ENCODE peak calls at places on chromosomes 2 and 18, in nine cellular contexts. One of them, this sample, is unnamed.

GRCh38 chr2:73925853-73926492 is 707 bp upstream of the DGUOK start:
- DNase-seq in A549: no peak
- DNase-seq in K562: no peak
- DNase-seq in GM23338: peak
- DNase-seq in SK-N-SH: peak
- DNase-seq in HCT116: no peak
- DNase-seq in HepG2: no peak
- DNase-seq in GM12878: no peak
- DNase-seq in HL-60: no peak
- DNase-seq in this sample: no peak

GRCh38 chr2:219286436-219287115 is 7.4 kb downstream of the DNAJB2 start:
- DNase-seq in A549: no peak
- DNase-seq in K562: no peak
- DNase-seq in GM23338: peak
- DNase-seq in SK-N-SH: no peak
- DNase-seq in HCT116: no peak
- DNase-seq in HepG2: no peak
- DNase-seq in GM12878: no peak
- DNase-seq in HL-60: no peak
- DNase-seq in this sample: no peak

GRCh38 chr2:38740851-38741541 is 10.2 kb downstream of the SRSF7 start:
- DNase-seq in A549: peak
- DNase-seq in K562: peak
- DNase-seq in GM23338: peak
- DNase-seq in SK-N-SH: peak
- DNase-seq in HCT116: no peak
- DNase-seq in HepG2: peak
- DNase-seq in GM12878: no peak
- DNase-seq in HL-60: no peak
- DNase-seq in this sample: no peak

GRCh38 chr18:35282353-35282752 is 7.7 kb downstream of the ZSCAN30 start:
- DNase-seq in A549: no peak
- DNase-seq in K562: no peak
- DNase-seq in GM23338: no peak
- DNase-seq in SK-N-SH: no peak
- DNase-seq in HCT116: no peak
- DNase-seq in HepG2: peak
- DNase-seq in GM12878: no peak
- DNase-seq in HL-60: no peak
- DNase-seq in this sample: peak

GRCh38 chr2:231935815-231936214 is 9.6 kb upstream of the NPPC start:
- DNase-seq in A549: no peak
- DNase-seq in K562: no peak
- DNase-seq in GM23338: no peak
- DNase-seq in SK-N-SH: no peak
- DNase-seq in HCT116: no peak
- DNase-seq in HepG2: no peak
- DNase-seq in GM12878: no peak
- DNase-seq in HL-60: no peak
- DNase-seq in this sample: no peak

GRCh38 chr2:70099270-70099669 is 12.0 kb downstream of the PCBP1 start:
- DNase-seq in A549: no peak
- DNase-seq in K562: no peak
- DNase-seq in GM23338: no peak
- DNase-seq in SK-N-SH: no peak
- DNase-seq in HCT116: no peak
- DNase-seq in HepG2: no peak
- DNase-seq in GM12878: no peak
- DNase-seq in HL-60: no peak
- DNase-seq in this sample: no peak

GRCh38 chr18:36405611-36406010 is 108.1 kb downstream of the FHOD3 start:
- DNase-seq in A549: no peak
- DNase-seq in K562: no peak
- DNase-seq in GM23338: no peak
- DNase-seq in SK-N-SH: no peak
- DNase-seq in HCT116: no peak
- DNase-seq in HepG2: no peak
- DNase-seq in GM12878: no peak
- DNase-seq in HL-60: no peak
- DNase-seq in this sample: no peak

GRCh38 chr2:96305979-96306308 is 598 bp upstream of the SNRNP200 start:
- DNase-seq in A549: no peak
- DNase-seq in K562: no peak
- DNase-seq in GM23338: peak
- DNase-seq in SK-N-SH: peak
- DNase-seq in HCT116: no peak
- DNase-seq in HepG2: no peak
- DNase-seq in GM12878: no peak
- DNase-seq in HL-60: no peak
- DNase-seq in this sample: no peak

GRCh38 chr2:43045866-43046265 is 180.5 kb downstream of the ZFP36L2 start:
- DNase-seq in A549: no peak
- DNase-seq in K562: no peak
- DNase-seq in GM23338: no peak
- DNase-seq in SK-N-SH: no peak
- DNase-seq in HCT116: no peak
- DNase-seq in HepG2: no peak
- DNase-seq in GM12878: no peak
- DNase-seq in HL-60: no peak
- DNase-seq in this sample: no peak

GRCh38 chr2:202609381-202610145 is 25.2 kb upstream of the FAM117B start:
- DNase-seq in A549: no peak
- DNase-seq in K562: no peak
- DNase-seq in GM23338: no peak
- DNase-seq in SK-N-SH: no peak
- DNase-seq in HCT116: no peak
- DNase-seq in HepG2: no peak
- DNase-seq in GM12878: peak
- DNase-seq in HL-60: no peak
- DNase-seq in this sample: no peak

GRCh38 chr2:38092196-38092902 is 16.4 kb upstream of the CYP1B1 start:
- DNase-seq in A549: no peak
- DNase-seq in K562: no peak
- DNase-seq in GM23338: no peak
- DNase-seq in SK-N-SH: peak
- DNase-seq in HCT116: no peak
- DNase-seq in HepG2: no peak
- DNase-seq in GM12878: no peak
- DNase-seq in HL-60: no peak
- DNase-seq in this sample: no peak

GRCh38 chr2:18988557-18989232 is 369.7 kb downstream of the OSR1 start:
- DNase-seq in A549: no peak
- DNase-seq in K562: no peak
- DNase-seq in GM23338: peak
- DNase-seq in SK-N-SH: no peak
- DNase-seq in HCT116: no peak
- DNase-seq in HepG2: no peak
- DNase-seq in GM12878: no peak
- DNase-seq in HL-60: no peak
- DNase-seq in this sample: no peak

GRCh38 chr2:18993756-18994155 is 364.7 kb downstream of the OSR1 start:
- DNase-seq in A549: no peak
- DNase-seq in K562: no peak
- DNase-seq in GM23338: no peak
- DNase-seq in SK-N-SH: no peak
- DNase-seq in HCT116: no peak
- DNase-seq in HepG2: no peak
- DNase-seq in GM12878: no peak
- DNase-seq in HL-60: no peak
- DNase-seq in this sample: no peak

GRCh38 chr2:18987021-18987420 is 371.4 kb downstream of the OSR1 start:
- DNase-seq in A549: no peak
- DNase-seq in K562: no peak
- DNase-seq in GM23338: no peak
- DNase-seq in SK-N-SH: no peak
- DNase-seq in HCT116: no peak
- DNase-seq in HepG2: no peak
- DNase-seq in GM12878: no peak
- DNase-seq in HL-60: no peak
- DNase-seq in this sample: no peak

GRCh38 chr2:18987592-18988073 is 370.8 kb downstream of the OSR1 start:
- DNase-seq in A549: peak
- DNase-seq in K562: no peak
- DNase-seq in GM23338: no peak
- DNase-seq in SK-N-SH: no peak
- DNase-seq in HCT116: peak
- DNase-seq in HepG2: peak
- DNase-seq in GM12878: no peak
- DNase-seq in HL-60: no peak
- DNase-seq in this sample: peak

GRCh38 chr2:18991177-18992168 is 366.9 kb downstream of the OSR1 start:
- DNase-seq in A549: peak
- DNase-seq in K562: no peak
- DNase-seq in GM23338: no peak
- DNase-seq in SK-N-SH: no peak
- DNase-seq in HCT116: no peak
- DNase-seq in HepG2: no peak
- DNase-seq in GM12878: no peak
- DNase-seq in HL-60: no peak
- DNase-seq in this sample: peak
- TF ChIP-seq REST in A549: no peak
- TF ChIP-seq REST in K562: no peak
- TF ChIP-seq REST in GM23338: no peak
- TF ChIP-seq REST in SK-N-SH: no peak
- TF ChIP-seq REST in HCT116: no peak
- TF ChIP-seq REST in HepG2: no peak
- TF ChIP-seq REST in GM12878: no peak
- TF ChIP-seq REST in HL-60: no peak
- TF ChIP-seq REST in this sample: no peak

DNA sequence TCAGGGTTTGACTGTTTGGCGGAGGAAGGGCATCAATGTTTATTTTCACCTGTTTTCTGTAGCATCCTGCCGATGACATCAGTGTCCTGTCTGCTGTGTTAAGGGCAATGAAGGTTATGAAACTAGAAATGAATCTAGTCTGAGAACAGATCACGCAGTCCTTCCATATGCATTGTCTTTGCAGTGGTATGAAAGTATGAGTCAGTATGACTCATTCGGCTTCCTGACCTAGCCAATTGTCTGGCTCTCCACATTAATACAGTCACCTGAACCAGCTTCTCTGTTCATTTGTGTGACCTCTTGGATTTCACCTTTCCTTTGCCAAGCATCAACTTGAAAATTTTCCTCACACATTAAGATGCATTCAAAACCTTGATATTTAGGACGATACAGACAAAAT is 353.8 kb downstream of the RND3 start:
- DNase-seq in A549: peak
- DNase-seq in K562: no peak
- DNase-seq in GM23338: no peak
- DNase-seq in SK-N-SH: no peak
- DNase-seq in HCT116: peak
- DNase-seq in HepG2: peak
- DNase-seq in GM12878: peak
- DNase-seq in HL-60: peak
- DNase-seq in this sample: peak
- TF ChIP-seq REST in A549: no peak
- TF ChIP-seq REST in K562: no peak
- TF ChIP-seq REST in GM23338: no peak
- TF ChIP-seq REST in SK-N-SH: no peak
- TF ChIP-seq REST in HCT116: no peak
- TF ChIP-seq REST in HepG2: no peak
- TF ChIP-seq REST in GM12878: no peak
- TF ChIP-seq REST in HL-60: no peak
- TF ChIP-seq REST in this sample: no peak

DNA sequence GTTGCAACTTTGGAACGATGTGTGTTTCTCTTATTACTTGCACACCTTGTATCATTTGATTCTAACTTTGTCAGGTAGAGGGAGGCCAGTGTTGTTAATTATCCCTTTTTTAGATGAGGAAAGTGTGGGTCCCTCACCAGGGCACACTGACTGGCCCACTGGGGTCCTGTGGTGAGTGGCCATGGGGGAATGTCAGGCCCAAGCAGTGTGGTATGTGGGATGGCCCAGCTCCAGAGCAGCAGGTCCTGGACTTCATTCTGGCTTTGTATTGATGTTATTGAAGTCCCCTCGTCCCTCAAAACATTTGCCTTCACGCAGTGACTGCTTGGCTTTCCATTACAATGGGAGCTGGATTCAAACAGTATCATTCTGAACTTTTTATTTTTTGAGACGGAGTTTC is 11.7 kb downstream of the NCK2 start:
- DNase-seq in A549: no peak
- DNase-seq in K562: no peak
- DNase-seq in GM23338: no peak
- DNase-seq in SK-N-SH: no peak
- DNase-seq in HCT116: no peak
- DNase-seq in HepG2: no peak
- DNase-seq in GM12878: no peak
- DNase-seq in HL-60: no peak
- DNase-seq in this sample: no peak
- TF ChIP-seq REST in A549: no peak
- TF ChIP-seq REST in K562: no peak
- TF ChIP-seq REST in GM23338: no peak
- TF ChIP-seq REST in SK-N-SH: no peak
- TF ChIP-seq REST in HCT116: no peak
- TF ChIP-seq REST in HepG2: no peak
- TF ChIP-seq REST in GM12878: no peak
- TF ChIP-seq REST in HL-60: no peak
- TF ChIP-seq REST in this sample: no peak

GRCh38 chr2:29443086-29443485 is 327.9 kb downstream of the CLIP4 start:
- DNase-seq in A549: no peak
- DNase-seq in K562: no peak
- DNase-seq in GM23338: no peak
- DNase-seq in SK-N-SH: no peak
- DNase-seq in HCT116: no peak
- DNase-seq in HepG2: no peak
- DNase-seq in GM12878: no peak
- DNase-seq in HL-60: no peak
- DNase-seq in this sample: no peak

GRCh38 chr2:29446852-29447251 is 331.6 kb downstream of the CLIP4 start:
- DNase-seq in A549: no peak
- DNase-seq in K562: no peak
- DNase-seq in GM23338: no peak
- DNase-seq in SK-N-SH: no peak
- DNase-seq in HCT116: no peak
- DNase-seq in HepG2: no peak
- DNase-seq in GM12878: no peak
- DNase-seq in HL-60: no peak
- DNase-seq in this sample: no peak

GRCh38 chr2:29440921-29441623 is 325.9 kb downstream of the CLIP4 start:
- DNase-seq in A549: no peak
- DNase-seq in K562: no peak
- DNase-seq in GM23338: no peak
- DNase-seq in SK-N-SH: no peak
- DNase-seq in HCT116: no peak
- DNase-seq in HepG2: no peak
- DNase-seq in GM12878: no peak
- DNase-seq in HL-60: no peak
- DNase-seq in this sample: no peak

GRCh38 chr2:29444150-29444549 is 328.9 kb downstream of the CLIP4 start:
- DNase-seq in A549: no peak
- DNase-seq in K562: no peak
- DNase-seq in GM23338: no peak
- DNase-seq in SK-N-SH: no peak
- DNase-seq in HCT116: no peak
- DNase-seq in HepG2: no peak
- DNase-seq in GM12878: no peak
- DNase-seq in HL-60: no peak
- DNase-seq in this sample: no peak

DNA sequence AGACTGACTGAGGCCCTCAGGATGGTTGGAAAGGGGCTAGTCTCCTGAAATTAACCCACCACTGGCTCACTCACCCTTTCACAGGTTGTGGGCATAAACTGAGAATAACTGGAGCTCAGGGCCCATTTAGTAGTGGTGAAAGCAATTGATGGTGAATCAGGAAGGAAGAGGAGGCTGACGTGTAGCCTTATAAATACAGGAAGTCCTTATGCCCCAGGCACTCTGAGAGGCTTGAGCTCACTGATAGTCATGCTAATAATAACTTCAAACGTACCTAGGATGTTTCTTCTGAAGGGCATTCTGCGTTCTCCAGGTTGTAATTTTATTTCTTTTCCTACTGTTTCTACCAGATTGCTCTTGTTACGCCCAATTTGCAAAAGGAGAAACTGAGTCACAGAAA is 328.4 kb downstream of the CLIP4 start:
- DNase-seq in A549: no peak
- DNase-seq in K562: no peak
- DNase-seq in GM23338: no peak
- DNase-seq in SK-N-SH: no peak
- DNase-seq in HCT116: no peak
- DNase-seq in HepG2: no peak
- DNase-seq in GM12878: no peak
- DNase-seq in HL-60: no peak
- DNase-seq in this sample: no peak
- TF ChIP-seq REST in A549: no peak
- TF ChIP-seq REST in K562: no peak
- TF ChIP-seq REST in GM23338: no peak
- TF ChIP-seq REST in SK-N-SH: no peak
- TF ChIP-seq REST in HCT116: no peak
- TF ChIP-seq REST in HepG2: no peak
- TF ChIP-seq REST in GM12878: no peak
- TF ChIP-seq REST in HL-60: no peak
- TF ChIP-seq REST in this sample: no peak